ENCODE peak calls at places on chromosomes 7 and 10, in four cellular contexts. V, S, L and B are unnamed samples.

GRCh38 chr7:123580406-123581161 is 21.0 kb upstream of the ASB15 start:
- DNase-seq in S (peak), L (peak), V (peak), B (peak)

GRCh38 chr7:44056681-44057080 is 8.7 kb downstream of the PGAM2 start:
- DNase-seq in S (no peak), V (no peak), L (no peak), B (no peak)

GRCh38 chr7:40760293-40760964 is 625.6 kb downstream of the SUGCT start:
- DNase-seq in L (no peak), V (peak), S (no peak), B (no peak)

GRCh38 chr7:111803015-111803758 is 240.9 kb upstream of the IMMP2L start:
- DNase-seq in V (no peak), L (peak), S (peak), B (no peak)

GRCh38 chr7:155533827-155534690 is 12.3 kb downstream of the CNPY1 start:
- DNase-seq in L (peak), S (no peak), V (peak), B (no peak)

GRCh38 chr10:28948045-28948444 is 270.7 kb downstream of the BAMBI start:
- DNase-seq in L (no peak), S (no peak), V (no peak), B (no peak)

GRCh38 chr10:93968452-93969044 is 25.2 kb upstream of the PLCE1 start:
- DNase-seq in L (no peak), V (no peak), S (no peak), B (no peak)

GRCh38 chr10:66238343-66238742 is 687.5 kb upstream of the LRRTM3 start:
- DNase-seq in S (no peak), L (no peak), V (no peak), B (no peak)

GRCh38 chr7:20786779-20787651 is at the start of gene SP8:
- DNase-seq in S (no peak), V (peak), L (no peak), B (peak)

GRCh38 chr7:42982604-42983115 is 50.5 kb downstream of the MRPL32 start:
- DNase-seq in V (no peak), S (no peak), L (no peak), B (no peak)

GRCh38 chr10:23478570-23478969 is 39.7 kb downstream of the OTUD1 start:
- DNase-seq in L (no peak), V (no peak), S (no peak), B (no peak)

GRCh38 chr10:26355241-26355640 is 82.9 kb upstream of the APBB1IP start:
- DNase-seq in L (no peak), V (no peak), S (no peak), B (no peak)

GRCh38 chr7:142501434-142501833 is 243.6 kb upstream of the PRSS58 start:
- DNase-seq in L (no peak), V (no peak), S (no peak), B (no peak)

GRCh38 chr7:47549397-47549796 is 32.5 kb downstream of the TNS3 start:
- DNase-seq in L (no peak), V (no peak), S (no peak), B (no peak)